ENCODE peak calls at places on chromosome 11, in six cellular contexts. P, N, U, W, V and J are unnamed samples.
A peak's percentile ranks its signal among the peaks of the same experiment; 100 is the strongest.

GRCh38 chr11:18368236-18368635 is 26.1 kb upstream of the LDHA start:
- DNase-seq in W (no peak), V (no peak), P (no peak), N (peak; percentile 42), U (no peak), J (no peak)

GRCh38 chr11:62374801-62375200 is 37.6 kb downstream of the ASRGL1 start:
- DNase-seq in W (no peak), V (no peak), N (no peak), P (no peak), U (no peak), J (no peak)

GRCh38 chr11:116697639-116698038 is 75.1 kb downstream of the BUD13 start:
- DNase-seq in V (no peak), P (no peak), N (no peak), W (no peak), U (no peak), J (no peak)

GRCh38 chr11:9530901-9531625 is 42.4 kb upstream of the WEE1 start:
- DNase-seq in P (no peak), V (no peak), N (no peak), W (no peak), U (peak; percentile 62), J (no peak)

GRCh38 chr11:2761131-2762030 is 61.6 kb upstream of the KCNQ1OT1 start:
- DNase-seq in N (no peak), V (no peak), P (peak; percentile 12), W (peak; percentile 58), U (peak; percentile 43), J (no peak)

GRCh38 chr11:108945341-108945740 is 280.5 kb downstream of the DDX10 start:
- DNase-seq in U (no peak), N (no peak), W (no peak), V (no peak), P (no peak), J (no peak)

GRCh38 chr11:79439430-79439892 is 1.4 kb downstream of the TENM4 start:
- DNase-seq in V (no peak), W (no peak), U (no peak), N (peak; percentile 15), P (peak; percentile 30), J (no peak)

GRCh38 chr11:75938543-75938942 is 123.5 kb downstream of the UVRAG start:
- DNase-seq in W (no peak), P (peak; percentile 21), N (peak; percentile 56), U (no peak), V (peak; percentile 17), J (no peak)

GRCh38 chr11:40029406-40029805 is 1430.0 kb downstream of the LRRC4C start:
- DNase-seq in P (no peak), N (no peak), U (no peak), W (no peak), V (no peak), J (no peak)

GRCh38 chr11:123069878-123070821 is 8.2 kb upstream of the HSPA8 start:
- DNase-seq in V (no peak), W (no peak), P (no peak), N (no peak), U (no peak), J (peak; percentile 71)

GRCh38 chr11:88035271-88035670 is 140.0 kb downstream of the RAB38 start:
- DNase-seq in U (no peak), V (peak; percentile 73), W (no peak), N (no peak), P (no peak), J (no peak)

GRCh38 chr11:12860827-12861226 is 148.3 kb upstream of the RASSF10 start:
- DNase-seq in U (no peak), N (no peak), P (no peak), V (no peak), W (no peak), J (no peak)

GRCh38 chr11:111833524-111833923 is 37.9 kb downstream of the ALG9 start:
- DNase-seq in U (no peak), W (no peak), V (no peak), N (peak; percentile 31), P (peak; percentile 32), J (no peak)

GRCh38 chr11:56842829-56843794 is 94.6 kb upstream of the OR9G4 start:
- DNase-seq in U (no peak), P (no peak), V (no peak), N (no peak), W (no peak), J (no peak)

GRCh38 chr11:119101367-119101758 is 290 bp downstream of the DPAGT1 start:
- DNase-seq in N (no peak), V (no peak), U (no peak), P (no peak), W (no peak), J (no peak)

GRCh38 chr11:117989351-117990102 is 3.3 kb downstream of the IL10RA start:
- DNase-seq in N (no peak), U (no peak), W (no peak), V (no peak), P (peak; percentile 34), J (no peak)

GRCh38 chr11:18650859-18651557 is 16.9 kb upstream of the SPTY2D1 start:
- DNase-seq in P (peak; percentile 27), N (peak; percentile 52), V (peak; percentile 62), W (no peak), U (peak; percentile 88), J (peak; percentile 57)

GRCh38 chr11:73585834-73586575 is 11.9 kb downstream of the FAM168A start:
- DNase-seq in P (no peak), U (no peak), W (no peak), N (peak; percentile 23), V (peak; percentile 79), J (no peak)

GRCh38 chr11:125429174-125429707 is 66.8 kb downstream of the FEZ1 start:
- DNase-seq in V (peak; percentile 79), U (peak; percentile 95), N (peak; percentile 73), W (peak; percentile 66), P (peak; percentile 31), J (peak; percentile 13)

GRCh38 chr11:122697636-122698167 is 42.2 kb downstream of the UBASH3B start:
- DNase-seq in U (no peak), W (no peak), V (peak; percentile 79), P (no peak), N (no peak), J (peak; percentile 53)

GRCh38 chr11:47179655-47179991 is 2.9 kb upstream of the ARFGAP2 start:
- DNase-seq in N (peak; percentile 54), V (peak; percentile 53), W (no peak), P (peak; percentile 42), U (peak; percentile 86), J (peak; percentile 26)

GRCh38 chr11:104301776-104302175 is 137.8 kb upstream of the PDGFD start:
- DNase-seq in P (no peak), V (no peak), N (no peak), W (no peak), U (no peak), J (no peak)

GRCh38 chr11:114154271-114155047 is 94.9 kb downstream of the ZBTB16 start:
- DNase-seq in W (no peak), N (peak; percentile 97), P (no peak), V (no peak), U (no peak), J (no peak)

GRCh38 chr11:123573291-123573690 is 81.1 kb downstream of the SCN3B start:
- DNase-seq in P (no peak), W (no peak), V (no peak), N (no peak), U (no peak), J (no peak)

GRCh38 chr11:45280449-45280848 is 5.7 kb downstream of the SYT13 start:
- DNase-seq in V (no peak), P (no peak), W (no peak), N (no peak), U (no peak), J (no peak)

GRCh38 chr11:115133810-115134209 is 370.4 kb downstream of the CADM1 start:
- DNase-seq in N (no peak), V (no peak), P (no peak), U (no peak), W (no peak), J (no peak)

GRCh38 chr11:60924906-60925684 is 835 bp downstream of the TMEM132A start:
- DNase-seq in N (peak; percentile 21), P (no peak), W (no peak), V (no peak), U (peak; percentile 74), J (no peak)
- H3K36me3 ChIP-seq in N (peaks cover 25% of the 10 kb centered on the region), P (peaks cover 30% of the 10 kb centered on the region), W (peaks cover 33% of the 10 kb centered on the region), V (peaks cover 13% of the 10 kb centered on the region), U (peaks cover 41% of the 10 kb centered on the region), J (peaks cover 30% of the 10 kb centered on the region)

GRCh38 chr11:28072321-28072720 is 35.6 kb downstream of the KIF18A start:
- DNase-seq in U (no peak), P (no peak), V (no peak), N (peak; percentile 28), W (no peak), J (no peak)

GRCh38 chr11:28071305-28071704 is 36.7 kb downstream of the KIF18A start:
- DNase-seq in P (no peak), N (no peak), U (no peak), V (no peak), W (no peak), J (no peak)
- H3K36me3 ChIP-seq in P (no peaks in the 10 kb centered on the region), N (no peaks in the 10 kb centered on the region), U (peaks cover 15% of the 10 kb centered on the region), V (peaks cover 18% of the 10 kb centered on the region), W (no peaks in the 10 kb centered on the region), J (no peaks in the 10 kb centered on the region)

DNA sequence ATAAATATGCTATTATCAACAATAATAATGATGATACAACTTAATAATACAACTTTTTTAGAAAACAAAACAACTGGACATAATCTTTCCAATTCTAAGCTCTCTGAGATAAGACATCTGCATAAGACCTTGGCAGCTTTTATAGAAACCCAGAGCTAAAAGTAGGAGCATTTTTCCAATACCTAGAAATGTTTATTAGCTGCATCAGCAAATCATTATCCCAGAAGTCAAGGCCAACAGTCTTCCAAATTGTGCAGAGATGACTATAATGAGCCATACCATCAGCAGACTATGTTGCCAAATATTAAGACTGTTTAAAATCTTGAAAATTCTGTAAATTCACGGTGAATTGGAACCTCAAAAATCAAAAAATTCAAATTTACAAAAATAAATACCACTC is 30.3 kb downstream of the DCUN1D5 start:
- DNase-seq in U (no peak), V (no peak), W (no peak), N (no peak), P (no peak), J (no peak)
- H3K36me3 ChIP-seq in U (peaks cover 84% of the 10 kb centered on the region), V (peaks cover 60% of the 10 kb centered on the region), W (peaks cover 56% of the 10 kb centered on the region), N (peaks cover 84% of the 10 kb centered on the region), P (peaks cover 16% of the 10 kb centered on the region), J (peaks cover 12% of the 10 kb centered on the region)

GRCh38 chr11:43788394-43788793 is 92.2 kb upstream of the ALKBH3 start:
- DNase-seq in P (peak; percentile 8), U (no peak), N (no peak), W (no peak), V (no peak), J (no peak)

GRCh38 chr11:43784301-43784700 is 96.3 kb upstream of the ALKBH3 start:
- DNase-seq in V (no peak), U (no peak), W (no peak), P (no peak), N (no peak), J (no peak)

GRCh38 chr11:43786016-43786415 is 94.6 kb upstream of the ALKBH3 start:
- DNase-seq in W (no peak), U (no peak), P (no peak), V (no peak), N (no peak), J (no peak)

GRCh38 chr11:43787823-43788222 is 92.8 kb upstream of the ALKBH3 start:
- DNase-seq in P (no peak), W (no peak), U (no peak), N (no peak), V (no peak), J (no peak)

DNA sequence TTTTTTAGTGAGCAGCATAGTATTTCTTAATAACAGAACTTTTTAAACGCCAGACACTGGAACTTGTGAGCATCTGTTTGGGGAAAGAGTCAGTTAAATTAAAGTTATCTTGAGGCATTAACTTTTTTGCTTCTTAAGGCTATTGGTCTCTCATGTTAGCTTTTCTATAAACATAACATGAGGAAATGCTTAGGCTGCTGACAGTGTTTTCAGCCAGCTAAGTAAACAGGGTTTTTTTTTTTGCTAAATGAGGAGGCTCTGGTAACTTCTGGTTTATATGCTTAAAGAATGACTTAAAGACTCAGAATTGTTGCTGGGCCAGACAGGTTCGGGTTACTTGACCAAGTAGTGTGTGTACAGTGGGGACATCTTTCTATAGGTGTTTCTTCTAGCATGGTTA is 95.8 kb upstream of the ALKBH3 start:
- DNase-seq in U (no peak), N (peak; percentile 60), W (no peak), P (no peak), V (no peak), J (no peak)
- H3K36me3 ChIP-seq in U (peaks cover 34% of the 10 kb centered on the region), N (peaks cover 31% of the 10 kb centered on the region), W (no peaks in the 10 kb centered on the region), P (no peaks in the 10 kb centered on the region), V (peaks cover 3% of the 10 kb centered on the region), J (no peaks in the 10 kb centered on the region)